ENCODE peak calls at places on chromosomes 3 and 15, in eight cellular contexts. One of them, this sample, is unnamed.

GRCh38 chr3:71944482-71944881 is 159.5 kb upstream of the PROK2 start:
- DNase-seq in HepG2: no peak
- DNase-seq in KBM-7: no peak
- DNase-seq in NCI-H345: peak; percentile 92
- DNase-seq in anterior cingulate cortex: no peak
- DNase-seq in M059J: no peak
- DNase-seq in NCI-H510A treated with DMSO at 0.1 percent for 48 hours: peak; percentile 28
- DNase-seq in CD4-positive, CD25-positive, alpha-beta regulatory T cell: no peak
- DNase-seq in this sample: no peak

GRCh38 chr15:39362832-39363561 is 217.9 kb upstream of the THBS1 start:
- DNase-seq in HepG2: no peak
- DNase-seq in KBM-7: no peak
- DNase-seq in NCI-H345: no peak
- DNase-seq in anterior cingulate cortex: no peak
- DNase-seq in M059J: peak; percentile 96
- DNase-seq in NCI-H510A treated with DMSO at 0.1 percent for 48 hours: no peak
- DNase-seq in CD4-positive, CD25-positive, alpha-beta regulatory T cell: no peak
- DNase-seq in this sample: no peak

GRCh38 chr15:71278989-71279756 is 163.9 kb downstream of the THSD4 start:
- DNase-seq in HepG2: peak; percentile 72
- DNase-seq in KBM-7: peak; percentile 30
- DNase-seq in NCI-H345: peak; percentile 85
- DNase-seq in anterior cingulate cortex: no peak
- DNase-seq in M059J: peak; percentile 83
- DNase-seq in NCI-H510A treated with DMSO at 0.1 percent for 48 hours: peak; percentile 69
- DNase-seq in CD4-positive, CD25-positive, alpha-beta regulatory T cell: no peak
- DNase-seq in this sample: peak; percentile 27

GRCh38 chr15:78709263-78709882 is 68.4 kb upstream of the CHRNB4 start:
- DNase-seq in HepG2: peak; percentile 39
- DNase-seq in KBM-7: peak; percentile 91
- DNase-seq in NCI-H345: peak; percentile 38
- DNase-seq in anterior cingulate cortex: peak; percentile 8
- DNase-seq in M059J: peak; percentile 39
- DNase-seq in NCI-H510A treated with DMSO at 0.1 percent for 48 hours: peak; percentile 50
- DNase-seq in CD4-positive, CD25-positive, alpha-beta regulatory T cell: peak; percentile 50
- DNase-seq in this sample: no peak

GRCh38 chr3:127135241-127136023 is 57.5 kb upstream of the PRR23E start:
- DNase-seq in HepG2: no peak
- DNase-seq in KBM-7: peak; percentile 3
- DNase-seq in NCI-H345: peak; percentile 12
- DNase-seq in anterior cingulate cortex: peak; percentile 21
- DNase-seq in M059J: peak; percentile 27
- DNase-seq in NCI-H510A treated with DMSO at 0.1 percent for 48 hours: no peak
- DNase-seq in CD4-positive, CD25-positive, alpha-beta regulatory T cell: no peak
- DNase-seq in this sample: no peak

GRCh38 chr3:155491696-155492095 is 198.2 kb upstream of the STRIT1 start:
- DNase-seq in HepG2: no peak
- DNase-seq in KBM-7: no peak
- DNase-seq in NCI-H345: no peak
- DNase-seq in anterior cingulate cortex: no peak
- DNase-seq in M059J: no peak
- DNase-seq in NCI-H510A treated with DMSO at 0.1 percent for 48 hours: no peak
- DNase-seq in CD4-positive, CD25-positive, alpha-beta regulatory T cell: no peak
- DNase-seq in this sample: no peak

GRCh38 chr15:77599899-77600298 is 32.8 kb downstream of the LINGO1 start:
- DNase-seq in HepG2: peak; percentile 20
- DNase-seq in KBM-7: peak; percentile 67
- DNase-seq in NCI-H345: no peak
- DNase-seq in anterior cingulate cortex: no peak
- DNase-seq in M059J: peak; percentile 48
- DNase-seq in NCI-H510A treated with DMSO at 0.1 percent for 48 hours: peak; percentile 45
- DNase-seq in CD4-positive, CD25-positive, alpha-beta regulatory T cell: no peak
- DNase-seq in this sample: no peak

GRCh38 chr15:75732809-75733451 is 20.3 kb upstream of the CSPG4 start:
- DNase-seq in HepG2: peak; percentile 50
- DNase-seq in KBM-7: peak; percentile 81
- DNase-seq in NCI-H345: peak; percentile 30
- DNase-seq in anterior cingulate cortex: peak; percentile 18
- DNase-seq in M059J: peak; percentile 56
- DNase-seq in NCI-H510A treated with DMSO at 0.1 percent for 48 hours: peak; percentile 37
- DNase-seq in CD4-positive, CD25-positive, alpha-beta regulatory T cell: no peak
- DNase-seq in this sample: peak; percentile 35

This sample was measured in AML-193.